ENCODE peak calls at places on chromosomes 4 and X, in six cellular contexts. P is esophagus muscularis mucosa, Z is stomach, B is tibial nerve, O is breast epithelium, L is prostate gland. K is an unnamed sample.

GRCh38 chr4:16532240-16532990 is 306.1 kb upstream of the TAPT1 start:
- DNase-seq in B (peak), P (no peak), Z (no peak), L (no peak), O (peak), K (no peak)

GRCh38 chr4:13953083-13953482 is 325.6 kb upstream of the BOD1L1 start:
- DNase-seq in P (peak), Z (no peak), B (no peak), L (no peak), O (no peak), K (no peak)

GRCh38 chr4:61924131-61924530 is 724.0 kb downstream of the ADGRL3 start:
- DNase-seq in B (no peak), L (no peak), P (no peak), Z (no peak), O (no peak), K (no peak)

GRCh38 chr4:53830511-53830910 is 233.9 kb downstream of the CHIC2 start:
- DNase-seq in L (no peak), O (no peak), P (no peak), Z (no peak), B (no peak), K (no peak)

GRCh38 chrX:106608016-106608415 is 3.8 kb upstream of the RADX start:
- DNase-seq in O (no peak), Z (no peak), L (no peak), P (no peak), B (no peak), K (no peak)

GRCh38 chrX:65578346-65578745 is 43.8 kb upstream of the LAS1L start:
- DNase-seq in B (no peak), L (no peak), P (no peak), Z (no peak), O (no peak), K (no peak)

GRCh38 chr4:16516796-16517413 is 290.6 kb upstream of the TAPT1 start:
- DNase-seq in B (peak), O (no peak), Z (peak), P (no peak), L (peak), K (no peak)

GRCh38 chr4:86977621-86978184 is 42.9 kb downstream of the AFF1 start:
- DNase-seq in L (peak), O (peak), P (no peak), B (no peak), Z (no peak), K (no peak)

GRCh38 chrX:140765043-140765784 is 55.7 kb downstream of the LINC00632 start:
- DNase-seq in B (no peak), L (no peak), O (no peak), Z (no peak), P (no peak), K (no peak)

GRCh38 chrX:46554942-46555341 is 9.7 kb upstream of the ZNF674 start:
- DNase-seq in B (no peak), Z (no peak), P (no peak), O (no peak), L (no peak), K (no peak)

GRCh38 chrX:107748490-107748889 is 27.1 kb downstream of the TSC22D3 start:
- DNase-seq in P (no peak), L (no peak), B (no peak), O (no peak), Z (no peak), K (no peak)

GRCh38 chr4:103046416-103047290 is 27.1 kb upstream of the SLC9B1 start:
- DNase-seq in O (no peak), Z (peak), P (no peak), B (no peak), L (no peak), K (no peak)

GRCh38 chr4:103044183-103044582 is 24.7 kb upstream of the SLC9B1 start:
- DNase-seq in Z (no peak), O (no peak), L (no peak), P (no peak), B (no peak), K (no peak)
- TF ChIP-seq POLR2A in Z (no peak), O (no peak), L (no peak), P (no peak), B (no peak), K (no peak)

DNA sequence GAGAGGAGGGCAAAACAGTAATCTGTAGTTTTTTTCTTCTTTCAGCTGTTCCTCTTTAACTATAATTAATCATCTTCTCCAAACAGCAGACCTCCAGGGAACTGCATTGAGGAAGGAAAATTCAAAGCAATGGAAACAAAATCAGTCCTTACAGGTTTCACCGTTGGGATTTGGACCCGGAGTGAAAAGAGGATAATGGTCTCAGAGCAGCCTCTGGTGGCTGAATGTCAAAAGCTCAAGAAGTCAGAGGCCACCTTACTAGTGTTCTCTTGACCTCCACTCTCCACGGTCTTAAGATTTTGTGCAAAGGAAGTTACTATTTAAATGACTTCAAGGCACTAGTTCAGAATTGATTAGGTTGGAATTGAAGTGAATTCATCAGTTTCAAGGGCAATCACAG is 16.0 kb upstream of the MID1 start:
- DNase-seq in L (no peak), P (no peak), Z (no peak), B (peak), O (no peak), K (no peak)
- TF ChIP-seq POLR2A in L (no peak), P (no peak), Z (no peak), B (no peak), O (no peak), K (no peak)

GRCh38 chr4:10102193-10102980 is 14.2 kb downstream of the WDR1 start:
- DNase-seq in P (no peak), O (no peak), B (no peak), L (no peak), Z (no peak), K (no peak)

GRCh38 chr4:10100734-10101216 is 15.8 kb downstream of the WDR1 start:
- DNase-seq in L (no peak), P (no peak), Z (no peak), B (no peak), O (no peak), K (no peak)

GRCh38 chr4:10099521-10100325 is 16.9 kb downstream of the WDR1 start:
- DNase-seq in B (no peak), Z (no peak), P (no peak), O (no peak), L (no peak), K (no peak)

GRCh38 chr4:10102981-10103330 is 13.6 kb downstream of the WDR1 start:
- DNase-seq in P (no peak), Z (no peak), L (no peak), O (no peak), B (no peak), K (no peak)

GRCh38 chr4:10101559-10102192 is 14.9 kb downstream of the WDR1 start:
- DNase-seq in L (peak), Z (no peak), O (peak), B (no peak), P (no peak), K (no peak)
- TF ChIP-seq POLR2A in L (no peak), Z (no peak), O (no peak), B (no peak), P (no peak), K (no peak)

GRCh38 chrX:100819837-100820666 is at the start of gene CSTF2:
- DNase-seq in Z (peak), B (peak), P (peak), O (peak), L (peak), K (peak)
- TF ChIP-seq POLR2A in Z (no peak), B (no peak), P (no peak), O (no peak), L (no peak), K (peak)

GRCh38 chr4:173528378-173529321 is 1.4 kb downstream of the HAND2 start:
- DNase-seq in L (no peak), P (no peak), O (no peak), B (no peak), Z (no peak), K (no peak)
- TF ChIP-seq POLR2A in L (no peak), P (no peak), O (no peak), B (no peak), Z (no peak), K (no peak)

GRCh38 chrX:24874604-24875247 is 141.0 kb downstream of the ARX start:
- DNase-seq in B (no peak), L (no peak), P (no peak), O (no peak), Z (no peak), K (no peak)
- TF ChIP-seq POLR2A in B (no peak), L (no peak), P (no peak), O (no peak), Z (no peak), K (no peak)

K was measured in GM12891.